ENCODE peak calls at places on chromosome 21, in five cellular contexts. G is omental fat pad; E is astrocyte of the spinal cord; J is CD8-positive, alpha-beta T cell; L is kidney epithelial cell. P is an unnamed sample.
A peak's percentile ranks its signal among the peaks of the same experiment; 100 is the strongest.

GRCh38 chr21:42039470-42039901 is 29.3 kb upstream of the ZBTB21 start:
- DNase-seq in G (no peak), E (peak; percentile 28), J (no peak), L (no peak), P (no peak)

GRCh38 chr21:18294100-18294499 is 49.5 kb downstream of the CHODL start:
- DNase-seq in G (no peak), E (no peak), J (no peak), L (no peak), P (no peak)

GRCh38 chr21:15264084-15264483 is 199.3 kb upstream of the NRIP1 start:
- DNase-seq in G (no peak), E (no peak), J (no peak), L (no peak), P (no peak)

GRCh38 chr21:28675265-28676041 is 317.2 kb downstream of the LTN1 start:
- DNase-seq in G (no peak), E (no peak), J (no peak), L (no peak), P (no peak)

GRCh38 chr21:34818663-34819158 is 149.9 kb downstream of the CLIC6 start:
- DNase-seq in G (no peak), E (no peak), J (no peak), L (no peak), P (no peak)

GRCh38 chr21:20330652-20331051 is 667.6 kb upstream of the NCAM2 start:
- DNase-seq in G (no peak), E (no peak), J (no peak), L (no peak), P (no peak)

GRCh38 chr21:24514081-24514733 is 1093.1 kb downstream of the MRPL39 start:
- DNase-seq in G (no peak), E (peak; percentile 9), J (no peak), L (no peak), P (no peak)

GRCh38 chr21:33171584-33172169 is 58.1 kb upstream of the IFNAR2 start:
- DNase-seq in G (no peak), E (no peak), J (no peak), L (no peak), P (no peak)

GRCh38 chr21:25700741-25701140 is 34.0 kb downstream of the ATP5PF start:
- DNase-seq in G (no peak), E (no peak), J (no peak), L (no peak), P (no peak)

GRCh38 chr21:41833138-41834115 is 45.7 kb downstream of the PRDM15 start:
- DNase-seq in G (no peak), E (no peak), J (no peak), L (no peak), P (no peak)

GRCh38 chr21:14453964-14454641 is 71.2 kb upstream of the HSPA13 start:
- DNase-seq in G (no peak), E (no peak), J (no peak), L (no peak), P (no peak)

GRCh38 chr21:45266518-45267389 is 20.9 kb downstream of the POFUT2 start:
- DNase-seq in G (no peak), E (peak; percentile 30), J (peak; percentile 74), L (no peak), P (no peak)

GRCh38 chr21:41805038-41805437 is 38.2 kb upstream of the RIPK4 start:
- DNase-seq in G (no peak), E (no peak), J (no peak), L (no peak), P (no peak)

GRCh38 chr21:14762309-14762708 is 216.2 kb upstream of the SAMSN1 start:
- DNase-seq in G (no peak), E (no peak), J (no peak), L (no peak), P (no peak)

GRCh38 chr21:34004984-34005383 is 68.4 kb upstream of the MRPS6 start:
- DNase-seq in G (no peak), E (no peak), J (no peak), L (no peak), P (no peak)

GRCh38 chr21:43927591-43928229 is 62.7 kb downstream of the AGPAT3 start:
- DNase-seq in G (no peak), E (no peak), J (no peak), L (no peak), P (no peak)

GRCh38 chr21:44487831-44488230 is 32.5 kb downstream of the LRRC3 start:
- DNase-seq in G (no peak), E (peak; percentile 3), J (peak; percentile 58), L (no peak), P (no peak)

GRCh38 chr21:36087362-36088138 is 17.7 kb downstream of the CBR1 start:
- DNase-seq in G (no peak), E (no peak), J (no peak), L (no peak), P (no peak)
- TF ChIP-seq CTCF in G (no peak), E (peak; percentile 24), J (no peak), L (no peak), P (no peak)

DNA sequence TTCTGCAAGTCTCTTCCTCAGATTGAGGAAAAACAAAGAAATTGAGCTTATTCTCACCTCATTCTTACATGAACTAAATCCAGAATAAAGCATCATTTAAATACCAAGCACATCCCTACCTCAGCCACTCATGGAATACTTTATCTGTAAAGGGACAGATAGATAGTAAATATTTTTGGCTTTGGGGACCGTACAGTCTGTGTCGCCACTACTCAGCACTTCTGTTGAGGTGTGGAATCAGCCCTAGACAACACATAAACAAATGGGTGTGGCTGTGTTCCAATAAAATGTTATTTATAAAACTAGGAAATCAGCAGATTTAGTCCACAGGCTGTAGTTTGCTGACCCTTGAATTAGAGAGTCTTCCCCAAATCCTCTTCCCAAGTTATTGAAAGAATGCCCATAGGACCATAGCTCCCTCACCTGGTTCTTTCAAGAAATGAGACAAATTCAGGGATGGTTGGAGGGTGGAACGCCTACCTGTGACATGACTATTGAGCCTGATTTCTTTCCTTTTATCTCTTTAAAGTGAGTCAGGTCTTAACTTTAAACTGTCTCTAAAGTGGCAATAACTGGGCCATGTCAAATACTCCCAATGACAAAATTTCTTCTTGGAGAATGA is 878.5 kb downstream of the USP25 start:
- DNase-seq in G (no peak), E (no peak), J (no peak), L (no peak), P (no peak)
- TF ChIP-seq CTCF in G (no peak), E (no peak), J (no peak), L (peak; percentile 17), P (no peak)

GRCh38 chr21:36080386-36080785 is 10.6 kb downstream of the CBR1 start:
- DNase-seq in G (no peak), E (no peak), J (no peak), L (no peak), P (no peak)
- TF ChIP-seq CTCF in G (no peak), E (no peak), J (no peak), L (no peak), P (no peak)

DNA sequence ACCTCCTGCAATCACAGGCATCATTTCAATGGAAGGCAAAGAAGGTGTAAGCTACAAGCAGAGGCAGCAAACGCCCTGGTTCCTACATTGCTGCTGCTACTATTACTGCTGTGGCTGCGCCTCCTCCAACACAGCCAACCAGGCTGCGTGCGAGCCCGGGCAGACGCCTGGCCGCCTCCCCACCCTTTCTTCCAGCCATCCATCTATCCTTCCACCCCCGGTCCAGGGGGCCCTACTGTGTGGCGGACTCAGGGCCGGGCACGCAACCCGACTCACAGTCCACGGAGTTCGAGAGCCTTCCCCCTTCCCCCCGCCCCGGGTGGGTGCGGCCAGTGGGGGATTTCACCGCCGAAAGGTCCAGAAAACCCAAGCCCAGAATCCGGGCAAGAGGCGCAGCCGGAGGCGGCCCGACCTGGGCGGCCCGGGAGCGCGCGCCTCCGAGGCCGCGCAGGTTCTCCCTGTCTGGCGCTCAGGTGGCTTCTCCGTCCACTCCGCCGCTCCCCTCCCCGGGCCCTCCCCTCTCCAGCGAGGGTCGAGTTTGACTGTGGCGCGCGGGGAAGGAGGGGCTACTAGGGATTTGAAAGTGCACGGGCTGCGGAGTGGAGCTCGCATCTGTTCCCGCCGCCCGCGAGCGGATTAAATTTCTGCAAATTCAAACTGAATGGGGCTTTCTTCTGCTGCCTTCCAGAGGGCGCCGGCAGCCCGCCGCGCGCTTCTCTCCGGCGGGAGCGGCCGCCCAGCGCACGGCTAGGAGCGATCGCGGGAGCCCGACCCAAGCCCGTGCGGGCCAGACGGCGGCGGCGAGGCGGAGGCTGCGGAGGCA is at the start of gene HUNK:
- DNase-seq in G (no peak), E (peak; percentile 31), J (no peak), L (no peak), P (peak; percentile 54)
- TF ChIP-seq CTCF in G (no peak), E (peak; percentile 11), J (no peak), L (no peak), P (no peak)